ENCODE peak calls at places on chromosome 7, in five cellular contexts. D is activated T-cell treated with anti-CD3 and anti-CD28 coated beads for 1 hour; R is activated CD8-positive, alpha-beta memory T cell treated with anti-CD3 and anti-CD28 coated beads for 48 hours; E is skeletal muscle cell; H is fibroblast of pulmonary artery. I is an unnamed sample.

GRCh38 chr7:18489624-18490023 is 5.9 kb upstream of the HDAC9 start:
- DNase-seq in D (no peak), R (no peak), E (no peak), H (no peak), I (no peak)

GRCh38 chr7:99971242-99971641 is 4.6 kb downstream of the AZGP1 start:
- DNase-seq in D (no peak), R (no peak), E (no peak), H (no peak), I (no peak)

GRCh38 chr7:1259621-1260020 is 26.9 kb downstream of the UNCX start:
- DNase-seq in D (no peak), R (no peak), E (no peak), H (no peak), I (no peak)

GRCh38 chr7:133984023-133984422 is 143.1 kb upstream of the LRGUK start:
- DNase-seq in D (no peak), R (no peak), E (no peak), H (peak), I (no peak)

GRCh38 chr7:47795631-47796030 is 152.6 kb downstream of the PKD1L1 start:
- DNase-seq in D (no peak), R (no peak), E (no peak), H (peak), I (no peak)

GRCh38 chr7:27194641-27195379 is 5.1 kb downstream of the HOXA13 start:
- DNase-seq in D (no peak), R (no peak), E (no peak), H (no peak), I (no peak)

GRCh38 chr7:157796846-157797245 is 460.0 kb downstream of the DNAJB6 start:
- DNase-seq in D (no peak), R (no peak), E (no peak), H (no peak), I (no peak)

GRCh38 chr7:36939816-36940215 is 215.5 kb upstream of the AOAH start:
- DNase-seq in D (no peak), R (no peak), E (no peak), H (no peak), I (no peak)

GRCh38 chr7:111863269-111863668 is 301.0 kb upstream of the IMMP2L start:
- DNase-seq in D (no peak), R (no peak), E (no peak), H (no peak), I (no peak)

GRCh38 chr7:84908196-84908793 is 278.6 kb downstream of the SEMA3D start:
- DNase-seq in D (no peak), R (no peak), E (no peak), H (no peak), I (no peak)

GRCh38 chr7:26375604-26376207 is 84.0 kb downstream of the SNX10 start:
- DNase-seq in D (no peak), R (no peak), E (no peak), H (no peak), I (no peak)

GRCh38 chr7:96388166-96388565 is 66.3 kb upstream of the SLC25A13 start:
- DNase-seq in D (no peak), R (no peak), E (peak), H (peak), I (no peak)

GRCh38 chr7:132777419-132777818 is 201.1 kb upstream of the PLXNA4 start:
- DNase-seq in D (no peak), R (no peak), E (no peak), H (no peak), I (no peak)

GRCh38 chr7:30900053-30900452 is 11.6 kb upstream of the AQP1 start:
- DNase-seq in D (no peak), R (no peak), E (no peak), H (no peak), I (no peak)

GRCh38 chr7:22942191-22942590 is 71.7 kb downstream of the HYCC1 start:
- DNase-seq in D (no peak), R (no peak), E (no peak), H (no peak), I (no peak)

GRCh38 chr7:44288811-44289340 is 36.5 kb downstream of the CAMK2B start:
- DNase-seq in D (no peak), R (no peak), E (no peak), H (no peak), I (peak)

GRCh38 chr7:27155816-27156507 is 513 bp downstream of the HOXA7 start:
- DNase-seq in D (no peak), R (no peak), E (no peak), H (no peak), I (no peak)

GRCh38 chr7:18356195-18356645 is 139.3 kb upstream of the HDAC9 start:
- DNase-seq in D (no peak), R (no peak), E (no peak), H (peak), I (no peak)

GRCh38 chr7:105802611-105803520 is 73.5 kb downstream of the ATXN7L1 start:
- DNase-seq in D (no peak), R (no peak), E (no peak), H (no peak), I (no peak)

GRCh38 chr7:24885716-24886115 is 94.3 kb downstream of the OSBPL3 start:
- DNase-seq in D (no peak), R (no peak), E (no peak), H (no peak), I (no peak)

GRCh38 chr7:16356241-16356958 is 64.9 kb downstream of the CRPPA start:
- DNase-seq in D (no peak), R (no peak), E (no peak), H (peak), I (no peak)

GRCh38 chr7:116967983-116968382 is 14.7 kb downstream of the ST7 start:
- DNase-seq in D (no peak), R (no peak), E (no peak), H (no peak), I (no peak)

GRCh38 chr7:69228212-69228811 is 370.0 kb upstream of the AUTS2 start:
- DNase-seq in D (no peak), R (no peak), E (no peak), H (no peak), I (no peak)

GRCh38 chr7:155961241-155962190 is 149.3 kb upstream of the SHH start:
- DNase-seq in D (no peak), R (no peak), E (peak), H (peak), I (no peak)

GRCh38 chr7:44974549-44974948 is 4.3 kb downstream of the MYO1G start:
- DNase-seq in D (no peak), R (no peak), E (no peak), H (no peak), I (no peak)

GRCh38 chr7:140079121-140079536 is 16.4 kb upstream of the PARP12 start:
- DNase-seq in D (no peak), R (no peak), E (peak), H (peak), I (no peak)

GRCh38 chr7:144834516-144835165 is 1.2 kb downstream of the TPK1 start:
- DNase-seq in D (peak), R (no peak), E (no peak), H (peak), I (no peak)

GRCh38 chr7:13875496-13876074 is 113.9 kb downstream of the ETV1 start:
- DNase-seq in D (no peak), R (no peak), E (no peak), H (no peak), I (no peak)

GRCh38 chr7:25911738-25912607 is 240.0 kb upstream of the NFE2L3 start:
- DNase-seq in D (no peak), R (no peak), E (no peak), H (no peak), I (no peak)

GRCh38 chr7:54839538-54840213 is 80.7 kb upstream of the SEC61G start:
- DNase-seq in D (no peak), R (no peak), E (peak), H (peak), I (peak)

GRCh38 chr7:35380739-35381224 is 126.9 kb upstream of the TBX20 start:
- DNase-seq in D (no peak), R (no peak), E (no peak), H (peak), I (no peak)